ENCODE peak calls at places on chromosomes 2 and 18, in five cellular contexts. S is NCI-H774, D is H9, R is ACHN, I is mucosa of gallbladder. C is an unnamed sample.

GRCh38 chr2:237336131-237336530 is 77.8 kb downstream of the COL6A3 start:
- DNase-seq in S (no peak), D (no peak), R (no peak), I (no peak), C (no peak)

GRCh38 chr2:222892321-222892720 is 31.5 kb downstream of the ACSL3 start:
- DNase-seq in S (no peak), D (no peak), R (no peak), I (no peak), C (no peak)

GRCh38 chr18:9835112-9835755 is 50.5 kb upstream of the TXNDC2 start:
- DNase-seq in S (no peak), D (peak), R (no peak), I (no peak), C (no peak)

GRCh38 chr2:188170356-188170755 is 121.3 kb upstream of the GULP1 start:
- DNase-seq in S (no peak), D (no peak), R (no peak), I (no peak), C (no peak)

GRCh38 chr2:234249873-234250272 is 199.4 kb downstream of the SPP2 start:
- DNase-seq in S (no peak), D (no peak), R (peak), I (no peak), C (no peak)

GRCh38 chr18:11963991-11964484 is 17.3 kb upstream of the IMPA2 start:
- DNase-seq in S (no peak), D (no peak), R (no peak), I (no peak), C (no peak)

GRCh38 chr2:2033691-2034090 is 289.4 kb upstream of the PXDN start:
- DNase-seq in S (no peak), D (no peak), R (no peak), I (no peak), C (no peak)

GRCh38 chr18:47235096-47235495 is 16.4 kb downstream of the SKOR2 start:
- DNase-seq in S (no peak), D (no peak), R (no peak), I (no peak), C (no peak)